ENCODE peak calls at places on chromosomes 11 and 22, in nine cellular contexts. P is fibroblast of lung, J is lower leg skin, X is heart right ventricle, W is kidney, U is Peyer's patch, B is mucosa of descending colon, G is cardiac fibroblast, F is MM.1S. V is an unnamed sample.

GRCh38 chr11:83127309-83127636 is 29.7 kb upstream of the PCF11 start:
- DNase-seq in W (no peak), J (peak), G (no peak), F (no peak), P (no peak), U (no peak), X (no peak), B (no peak), V (no peak)

GRCh38 chr22:36211237-36211881 is 9.8 kb upstream of the APOL4 start:
- DNase-seq in F (peak), B (no peak), X (peak), J (no peak), P (peak), W (no peak), G (peak), U (no peak), V (no peak)

GRCh38 chr11:65305501-65306268 is 9.0 kb upstream of the CDC42EP2 start:
- DNase-seq in P (peak), B (no peak), X (no peak), G (peak), F (no peak), W (no peak), J (no peak), U (peak), V (no peak)

GRCh38 chr11:72377596-72377995 is 56.7 kb downstream of the CLPB start:
- DNase-seq in U (no peak), P (no peak), F (no peak), X (no peak), G (no peak), W (no peak), B (no peak), J (no peak), V (no peak)

GRCh38 chr11:35946766-35947165 is 2.9 kb downstream of the LDLRAD3 start:
- DNase-seq in P (no peak), J (no peak), U (no peak), G (no peak), B (no peak), F (no peak), X (no peak), W (no peak), V (no peak)

GRCh38 chr22:32200752-32201151 is 4.1 kb downstream of the RFPL2 start:
- DNase-seq in B (no peak), J (no peak), P (no peak), U (no peak), F (peak), G (no peak), X (no peak), W (no peak), V (no peak)

GRCh38 chr11:126830216-126830615 is 170.4 kb downstream of the KIRREL3 start:
- DNase-seq in U (no peak), P (no peak), F (no peak), X (no peak), W (no peak), J (no peak), G (no peak), B (no peak), V (no peak)

GRCh38 chr22:24471570-24471969 is 23.6 kb upstream of the UPB1 start:
- DNase-seq in F (no peak), G (peak), B (no peak), U (no peak), W (peak), X (peak), P (peak), J (no peak), V (no peak)

GRCh38 chr11:82902086-82902485 is 550 bp downstream of the DDIAS start:
- DNase-seq in B (no peak), W (no peak), F (no peak), X (no peak), P (no peak), J (no peak), U (no peak), G (no peak), V (no peak)

GRCh38 chr11:34501500-34501899 is 12.1 kb downstream of the ELF5 start:
- DNase-seq in B (no peak), U (no peak), X (no peak), W (no peak), J (no peak), P (peak), F (no peak), G (peak), V (no peak)

GRCh38 chr11:107608809-107609208 is 17.9 kb downstream of the ELMOD1 start:
- DNase-seq in U (no peak), B (no peak), X (no peak), G (no peak), J (no peak), F (no peak), W (no peak), P (no peak), V (no peak)

GRCh38 chr11:44611687-44612437 is 46.4 kb downstream of the CD82 start:
- DNase-seq in G (no peak), U (peak), P (peak), J (no peak), B (peak), F (no peak), W (no peak), X (peak), V (no peak)

GRCh38 chr11:3216027-3216525 is 2.5 kb downstream of the MRGPRG start:
- DNase-seq in X (no peak), G (no peak), U (no peak), P (no peak), W (no peak), B (peak), F (no peak), J (no peak), V (no peak)

GRCh38 chr11:126346586-126346940 is 8.9 kb upstream of the ST3GAL4 start:
- DNase-seq in B (no peak), W (no peak), U (no peak), J (no peak), F (no peak), P (no peak), X (no peak), G (no peak), V (no peak)

GRCh38 chr11:129067454-129067853 is 124.7 kb downstream of the ARHGAP32 start:
- DNase-seq in U (no peak), B (no peak), X (no peak), P (peak), F (no peak), J (no peak), G (no peak), W (no peak), V (no peak)

GRCh38 chr22:47354668-47355387 is 592.4 kb downstream of the TBC1D22A start:
- DNase-seq in W (no peak), J (no peak), X (no peak), B (no peak), F (no peak), G (no peak), P (no peak), U (no peak), V (peak)

GRCh38 chr11:88683024-88683423 is 345.5 kb upstream of the CTSC start:
- DNase-seq in W (no peak), X (no peak), J (no peak), U (no peak), G (no peak), P (no peak), B (no peak), F (no peak), V (no peak)

GRCh38 chr11:63862923-63863322 is 24.0 kb downstream of the MARK2 start:
- DNase-seq in J (no peak), W (no peak), F (no peak), G (no peak), X (no peak), U (peak), P (no peak), B (peak), V (no peak)

GRCh38 chr11:19460718-19461405 is 220.1 kb upstream of the E2F8 start:
- DNase-seq in X (peak), J (no peak), W (peak), F (no peak), U (no peak), G (peak), P (no peak), B (no peak), V (no peak)

GRCh38 chr11:2944953-2945756 is 15.9 kb upstream of the PHLDA2 start:
- DNase-seq in B (peak), J (peak), G (peak), P (peak), W (peak), F (no peak), U (peak), X (peak), V (peak)

GRCh38 chr11:93005239-93005638 is 35.8 kb downstream of the MTNR1B start:
- DNase-seq in P (peak), W (no peak), G (peak), U (no peak), B (no peak), F (no peak), X (no peak), J (no peak), V (no peak)

GRCh38 chr11:62068730-62069129 is 55.1 kb upstream of the INCENP start:
- DNase-seq in F (no peak), W (no peak), J (no peak), G (no peak), X (no peak), U (no peak), P (no peak), B (no peak), V (no peak)

GRCh38 chr11:73412308-73412707 is 36.1 kb downstream of the RELT start:
- DNase-seq in G (no peak), W (no peak), B (no peak), J (no peak), U (no peak), X (no peak), F (no peak), P (peak), V (no peak)

GRCh38 chr11:102328748-102329147 is 11.5 kb downstream of the BIRC3 start:
- DNase-seq in J (no peak), P (no peak), F (no peak), X (no peak), B (no peak), G (no peak), W (no peak), U (no peak), V (no peak)
- TF ChIP-seq CTCF in J (no peak), P (no peak), F (no peak), X (no peak), B (no peak), G (no peak), W (no peak), U (no peak), V (no peak)

DNA sequence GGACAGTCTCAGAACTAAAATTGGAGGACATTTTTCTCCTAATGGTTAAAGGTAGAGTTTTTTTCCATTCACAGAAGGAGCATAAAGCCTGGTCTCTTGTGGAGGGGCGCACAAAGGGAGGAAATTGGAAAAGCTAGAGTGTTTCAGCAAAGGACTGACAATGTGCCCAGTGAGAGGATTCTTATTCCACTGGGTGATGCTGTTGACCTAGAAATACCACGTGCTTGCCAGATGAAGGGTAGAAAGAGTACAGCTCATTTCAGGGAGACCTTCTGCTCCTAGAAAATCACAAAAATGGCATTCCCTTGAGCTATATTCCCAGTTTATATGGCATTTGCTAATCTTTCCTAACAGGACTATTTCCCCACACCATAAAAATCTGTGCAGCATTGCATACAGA is 21.1 kb downstream of the MS4A6E start:
- DNase-seq in G (no peak), J (no peak), X (no peak), W (no peak), U (no peak), P (no peak), B (no peak), F (no peak), V (no peak)
- TF ChIP-seq CTCF in G (no peak), J (no peak), X (no peak), W (no peak), U (no peak), P (no peak), B (no peak), F (no peak), V (peak)

GRCh38 chr22:17638182-17638431 is 450 bp upstream of the BCL2L13 start:
- DNase-seq in G (no peak), B (no peak), W (no peak), F (no peak), X (no peak), P (no peak), U (no peak), J (no peak), V (no peak)
- TF ChIP-seq CTCF in G (peak), B (no peak), W (no peak), F (no peak), X (peak), P (no peak), U (no peak), J (no peak), V (peak)

GRCh38 chr11:68269414-68270081 is 2.2 kb downstream of the C11orf24 start:
- DNase-seq in F (no peak), U (no peak), W (no peak), P (peak), B (no peak), X (no peak), G (peak), J (no peak), V (no peak)

GRCh38 chr11:68270334-68271022 is 1.3 kb downstream of the C11orf24 start:
- DNase-seq in B (no peak), X (no peak), F (no peak), G (no peak), J (no peak), P (no peak), U (peak), W (no peak), V (no peak)

GRCh38 chr11:68271781-68272608 is at the start of gene C11orf24:
- DNase-seq in X (peak), W (peak), B (peak), P (peak), U (peak), F (peak), J (peak), G (peak), V (peak)

GRCh38 chr11:68273056-68273738 is 1.4 kb upstream of the C11orf24 start:
- DNase-seq in G (no peak), U (no peak), J (no peak), F (no peak), B (no peak), W (no peak), P (no peak), X (no peak), V (no peak)

GRCh38 chr11:68271023-68271780 is 571 bp downstream of the C11orf24 start:
- DNase-seq in W (no peak), G (peak), P (peak), X (peak), J (peak), B (peak), U (peak), F (peak), V (no peak)
- TF ChIP-seq CTCF in W (peak), G (peak), P (peak), X (peak), J (no peak), B (no peak), U (no peak), F (peak), V (peak)

DNA sequence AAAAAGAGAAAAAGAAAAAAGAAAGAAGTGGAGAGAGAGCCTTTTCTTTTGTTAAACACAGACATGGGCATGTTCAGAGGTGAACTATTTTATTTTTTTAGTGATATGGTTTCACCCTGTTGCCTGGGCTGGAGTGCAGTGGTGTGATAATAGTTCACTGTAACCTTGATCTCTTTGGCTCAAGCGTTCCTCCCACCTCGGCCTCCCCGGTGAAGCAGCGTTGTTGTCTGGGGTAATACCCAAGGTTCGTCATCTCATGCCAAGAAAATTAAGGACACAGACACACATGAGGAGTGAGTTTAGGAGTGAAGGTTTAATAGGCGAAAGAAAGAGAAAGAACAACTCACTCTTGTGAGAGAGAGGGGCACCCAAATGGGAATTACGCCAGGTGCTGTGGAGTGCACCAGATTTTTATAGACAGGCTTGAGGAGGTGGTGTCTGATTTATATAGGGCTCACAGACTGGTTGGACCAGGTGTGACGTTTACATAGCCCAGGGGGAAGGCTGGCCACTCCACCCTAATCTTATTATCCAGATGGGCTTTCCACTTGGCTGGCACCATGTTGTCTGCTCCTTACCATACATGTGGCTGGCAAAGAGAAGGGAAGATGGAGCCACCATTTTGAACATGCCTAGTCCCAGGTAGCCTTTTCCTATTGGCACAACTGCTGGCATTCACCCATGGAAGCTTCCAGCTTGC is 42.3 kb downstream of the GRAMD1B start:
- DNase-seq in F (no peak), U (peak), J (no peak), W (no peak), G (no peak), P (no peak), B (no peak), X (no peak), V (no peak)
- TF ChIP-seq CTCF in F (no peak), U (no peak), J (no peak), W (no peak), G (no peak), P (no peak), B (no peak), X (no peak), V (no peak)

GRCh38 chr11:120064341-120064740 is 73.6 kb downstream of the TRIM29 start:
- DNase-seq in W (no peak), B (no peak), F (no peak), G (no peak), J (no peak), P (no peak), X (no peak), U (peak), V (peak)

GRCh38 chr11:120061761-120062560 is 76.0 kb downstream of the TRIM29 start:
- DNase-seq in B (no peak), W (no peak), P (peak), G (no peak), F (no peak), X (no peak), U (peak), J (no peak), V (peak)

GRCh38 chr11:120061036-120061760 is 76.7 kb downstream of the TRIM29 start:
- DNase-seq in P (peak), U (no peak), B (no peak), X (no peak), W (no peak), G (no peak), F (no peak), J (no peak), V (peak)

GRCh38 chr11:120063686-120064340 is 74.1 kb downstream of the TRIM29 start:
- DNase-seq in U (peak), G (no peak), X (no peak), P (no peak), W (no peak), F (no peak), J (no peak), B (no peak), V (peak)

DNA sequence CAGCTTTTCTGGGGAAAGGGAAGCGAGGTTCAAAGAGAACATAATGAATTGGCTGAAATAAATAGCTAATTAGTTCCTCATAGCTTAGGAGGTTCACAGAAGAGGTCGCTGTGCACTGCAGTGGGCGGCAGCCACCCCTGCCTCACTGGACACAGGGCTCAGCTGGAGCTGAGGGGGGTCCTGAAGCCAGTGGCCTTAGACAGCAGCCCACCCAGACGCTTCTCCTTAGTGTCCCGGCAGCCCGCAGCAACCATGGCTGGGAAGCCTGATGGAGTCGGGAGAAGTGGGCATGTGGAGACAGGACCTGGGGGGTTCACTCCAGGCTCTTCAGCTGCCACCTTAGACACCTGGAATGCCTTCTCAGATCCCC is 75.4 kb downstream of the TRIM29 start:
- DNase-seq in G (no peak), B (no peak), P (no peak), X (no peak), U (peak), W (no peak), J (no peak), F (no peak), V (peak)
- TF ChIP-seq CTCF in G (no peak), B (no peak), P (no peak), X (no peak), U (no peak), W (no peak), J (no peak), F (no peak), V (no peak)

DNA sequence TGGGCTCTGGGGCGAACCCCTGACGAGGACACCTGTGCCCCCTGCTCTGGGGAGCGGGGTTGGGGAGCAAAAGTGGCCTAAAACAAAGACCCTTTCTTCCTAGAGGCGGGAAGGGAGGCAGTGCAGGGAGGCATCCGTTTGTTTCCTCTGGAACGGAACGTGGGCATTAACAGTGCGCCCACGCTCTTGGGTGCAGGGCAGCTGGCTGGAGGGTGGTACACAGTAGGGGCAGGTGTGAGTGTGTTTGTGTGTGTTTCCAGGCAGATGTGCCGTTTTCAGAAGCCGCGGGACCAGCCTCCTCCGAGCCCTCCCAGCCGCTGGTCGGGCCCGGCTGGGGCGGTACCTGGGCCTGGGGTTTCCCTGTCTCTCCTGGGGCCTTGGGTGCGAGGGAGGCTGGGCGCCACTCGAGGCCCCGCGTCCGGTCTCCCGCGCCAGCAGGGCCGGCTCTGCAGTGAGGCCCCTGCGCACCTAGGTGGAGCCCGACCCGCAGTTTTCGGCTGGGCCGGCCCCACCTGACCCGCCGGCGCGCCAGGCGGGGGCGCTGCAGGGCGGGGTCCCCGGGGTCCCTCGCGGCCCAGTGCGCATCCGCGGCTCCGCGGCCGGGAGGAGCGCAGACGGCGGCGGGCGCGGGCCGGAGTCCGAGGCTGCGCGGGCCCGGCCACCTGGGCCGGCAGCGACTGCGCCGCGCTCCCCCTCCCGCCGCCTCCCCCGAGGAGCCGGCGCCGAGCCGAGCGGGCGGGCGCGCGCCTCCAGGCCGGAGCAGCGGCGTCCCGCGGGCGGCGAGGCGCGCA is 1252.7 kb downstream of the BRD1 start:
- DNase-seq in U (no peak), F (peak), W (peak), G (no peak), B (peak), J (no peak), P (peak), X (no peak), V (peak)
- TF ChIP-seq CTCF in U (no peak), F (peak), W (peak), G (no peak), B (no peak), J (no peak), P (no peak), X (peak), V (peak)

GRCh38 chr22:29213481-29213880 is 7.8 kb downstream of the EMID1 start:
- DNase-seq in G (no peak), U (no peak), X (no peak), W (no peak), F (no peak), B (no peak), P (no peak), J (no peak), V (no peak)

GRCh38 chr22:29216011-29216872 is 10.5 kb downstream of the EMID1 start:
- DNase-seq in P (no peak), U (no peak), F (no peak), J (no peak), W (peak), X (no peak), G (no peak), B (no peak), V (no peak)

GRCh38 chr22:29215012-29215860 is 9.5 kb downstream of the EMID1 start:
- DNase-seq in U (no peak), G (no peak), B (no peak), J (no peak), P (no peak), X (no peak), F (no peak), W (peak), V (no peak)

GRCh38 chr22:29212738-29213137 is 7.0 kb downstream of the EMID1 start:
- DNase-seq in U (no peak), X (no peak), G (no peak), J (no peak), P (no peak), W (no peak), B (no peak), F (no peak), V (no peak)

GRCh38 chr22:29214232-29214631 is 8.5 kb downstream of the EMID1 start:
- DNase-seq in B (no peak), J (no peak), W (no peak), P (no peak), X (no peak), G (no peak), U (no peak), F (no peak), V (no peak)
- TF ChIP-seq CTCF in B (no peak), J (no peak), W (no peak), P (no peak), X (no peak), G (no peak), U (no peak), F (no peak), V (no peak)

GRCh38 chr22:46131151-46131587 is 19.2 kb upstream of the PPARA start:
- DNase-seq in P (no peak), J (no peak), W (peak), F (no peak), X (no peak), U (no peak), B (no peak), G (no peak), V (no peak)
- TF ChIP-seq CTCF in P (peak), J (no peak), W (no peak), F (peak), X (no peak), U (no peak), B (no peak), G (peak), V (peak)